ENCODE peak calls at places on chromosomes 6 and 20, in nine cellular contexts. T, O, G, H, P, L, K, Y and M are unnamed samples.

GRCh38 chr6:26195924-26196845 is 109.0 kb downstream of the HFE start:
- DNase-seq in P (no peak), H (no peak), K (no peak), G (no peak), Y (no peak), O (peak; percentile 55), T (no peak), L (no peak), M (peak; percentile 69)

GRCh38 chr6:167566711-167567141 is 241.8 kb downstream of the TTLL2 start:
- DNase-seq in H (no peak), L (no peak), O (no peak), K (no peak), T (no peak), G (no peak), Y (no peak), P (no peak), M (no peak)

GRCh38 chr6:15608406-15608805 is 54.4 kb downstream of the DTNBP1 start:
- DNase-seq in Y (no peak), O (peak; percentile 92), H (no peak), G (no peak), T (no peak), L (no peak), P (no peak), K (peak; percentile 77), M (peak; percentile 49)

GRCh38 chr20:24662756-24663399 is 193.4 kb downstream of the SYNDIG1 start:
- DNase-seq in O (no peak), K (peak; percentile 21), P (no peak), L (no peak), T (no peak), H (no peak), G (no peak), Y (no peak), M (no peak)

GRCh38 chr6:107488875-107489635 is 862 bp upstream of the SOBP start:
- DNase-seq in O (no peak), L (peak; percentile 8), Y (no peak), H (peak; percentile 85), G (no peak), K (no peak), T (peak; percentile 56), P (no peak), M (peak; percentile 66)

GRCh38 chr6:21707527-21707926 is 114.0 kb downstream of the SOX4 start:
- DNase-seq in P (no peak), Y (no peak), T (no peak), O (no peak), K (no peak), L (no peak), G (no peak), H (no peak), M (no peak)

GRCh38 chr6:170291271-170292110 is 613 bp upstream of the DLL1 start:
- DNase-seq in T (peak; percentile 75), Y (peak; percentile 34), G (peak; percentile 73), O (no peak), K (no peak), P (no peak), L (no peak), H (peak; percentile 91), M (peak; percentile 56)

GRCh38 chr6:44263357-44264100 is 1.8 kb downstream of the NFKBIE start:
- DNase-seq in O (no peak), P (no peak), H (peak; percentile 67), L (no peak), T (peak; percentile 19), Y (no peak), K (no peak), G (no peak), M (no peak)

GRCh38 chr20:49578436-49578835 is 10.5 kb upstream of the PTGIS start:
- DNase-seq in G (no peak), Y (no peak), P (no peak), K (no peak), L (no peak), T (no peak), O (no peak), H (no peak), M (no peak)

GRCh38 chr6:148471624-148472494 is 129.2 kb downstream of the SASH1 start:
- DNase-seq in G (no peak), P (no peak), T (no peak), H (no peak), O (no peak), K (no peak), L (no peak), Y (no peak), M (no peak)